ENCODE peak calls at places on chromosomes 1 and 21, in five cellular contexts. One of them, this sample, is unnamed.

GRCh38 chr1:224427346-224427745 is 7.3 kb downstream of the WDR26 start:
- DNase-seq in lower lobe of right lung: no peak
- DNase-seq in stimulated activated CD8-positive, alpha-beta memory T cell treated with anti-CD3 and anti-CD28 coated beads, Interleukin-4, amount 100 ng/mL, for 24 hours: no peak
- DNase-seq in stimulated activated CD4-positive, alpha-beta T cell treated with anti-CD3 and anti-CD28 coated beads, TNF-alpha, amount 100 ng/mL, for 48 hours: no peak
- DNase-seq in neuronal stem cell: no peak
- DNase-seq in this sample: no peak

GRCh38 chr1:151292207-151293030 is 10.3 kb downstream of the ZNF687 start:
- DNase-seq in lower lobe of right lung: no peak
- DNase-seq in stimulated activated CD4-positive, alpha-beta T cell treated with anti-CD3 and anti-CD28 coated beads, TNF-alpha, amount 100 ng/mL, for 48 hours: no peak
- DNase-seq in neuronal stem cell: no peak
- DNase-seq in stimulated activated CD8-positive, alpha-beta memory T cell treated with anti-CD3 and anti-CD28 coated beads, Interleukin-4, amount 100 ng/mL, for 24 hours: no peak
- DNase-seq in this sample: no peak

GRCh38 chr1:229266832-229267500 is 3.9 kb upstream of the RAB4A start:
- DNase-seq in lower lobe of right lung: no peak
- DNase-seq in stimulated activated CD4-positive, alpha-beta T cell treated with anti-CD3 and anti-CD28 coated beads, TNF-alpha, amount 100 ng/mL, for 48 hours: no peak
- DNase-seq in stimulated activated CD8-positive, alpha-beta memory T cell treated with anti-CD3 and anti-CD28 coated beads, Interleukin-4, amount 100 ng/mL, for 24 hours: no peak
- DNase-seq in neuronal stem cell: no peak
- DNase-seq in this sample: no peak

GRCh38 chr1:37701051-37701450 is 8.7 kb downstream of the CDCA8 start:
- DNase-seq in stimulated activated CD8-positive, alpha-beta memory T cell treated with anti-CD3 and anti-CD28 coated beads, Interleukin-4, amount 100 ng/mL, for 24 hours: no peak
- DNase-seq in lower lobe of right lung: no peak
- DNase-seq in neuronal stem cell: no peak
- DNase-seq in stimulated activated CD4-positive, alpha-beta T cell treated with anti-CD3 and anti-CD28 coated beads, TNF-alpha, amount 100 ng/mL, for 48 hours: no peak
- DNase-seq in this sample: no peak

GRCh38 chr1:171637928-171638576 is 14.4 kb downstream of the MYOC start:
- DNase-seq in stimulated activated CD8-positive, alpha-beta memory T cell treated with anti-CD3 and anti-CD28 coated beads, Interleukin-4, amount 100 ng/mL, for 24 hours: no peak
- DNase-seq in stimulated activated CD4-positive, alpha-beta T cell treated with anti-CD3 and anti-CD28 coated beads, TNF-alpha, amount 100 ng/mL, for 48 hours: no peak
- DNase-seq in lower lobe of right lung: no peak
- DNase-seq in neuronal stem cell: no peak
- DNase-seq in this sample: no peak

GRCh38 chr1:185861630-185862029 is 127.4 kb downstream of the HMCN1 start:
- DNase-seq in neuronal stem cell: no peak
- DNase-seq in lower lobe of right lung: no peak
- DNase-seq in stimulated activated CD8-positive, alpha-beta memory T cell treated with anti-CD3 and anti-CD28 coated beads, Interleukin-4, amount 100 ng/mL, for 24 hours: no peak
- DNase-seq in stimulated activated CD4-positive, alpha-beta T cell treated with anti-CD3 and anti-CD28 coated beads, TNF-alpha, amount 100 ng/mL, for 48 hours: no peak
- DNase-seq in this sample: no peak

GRCh38 chr1:9466780-9467755 is 72.2 kb upstream of the SLC25A33 start:
- DNase-seq in stimulated activated CD4-positive, alpha-beta T cell treated with anti-CD3 and anti-CD28 coated beads, TNF-alpha, amount 100 ng/mL, for 48 hours: no peak
- DNase-seq in stimulated activated CD8-positive, alpha-beta memory T cell treated with anti-CD3 and anti-CD28 coated beads, Interleukin-4, amount 100 ng/mL, for 24 hours: no peak
- DNase-seq in lower lobe of right lung: no peak
- DNase-seq in neuronal stem cell: no peak
- DNase-seq in this sample: no peak

GRCh38 chr1:40684669-40685068 is 6.8 kb upstream of the NFYC start:
- DNase-seq in stimulated activated CD4-positive, alpha-beta T cell treated with anti-CD3 and anti-CD28 coated beads, TNF-alpha, amount 100 ng/mL, for 48 hours: no peak
- DNase-seq in stimulated activated CD8-positive, alpha-beta memory T cell treated with anti-CD3 and anti-CD28 coated beads, Interleukin-4, amount 100 ng/mL, for 24 hours: no peak
- DNase-seq in neuronal stem cell: no peak
- DNase-seq in lower lobe of right lung: no peak
- DNase-seq in this sample: no peak

GRCh38 chr21:45335151-45335760 is 47.6 kb upstream of the POFUT2 start:
- DNase-seq in lower lobe of right lung: peak
- DNase-seq in neuronal stem cell: no peak
- DNase-seq in stimulated activated CD4-positive, alpha-beta T cell treated with anti-CD3 and anti-CD28 coated beads, TNF-alpha, amount 100 ng/mL, for 48 hours: no peak
- DNase-seq in stimulated activated CD8-positive, alpha-beta memory T cell treated with anti-CD3 and anti-CD28 coated beads, Interleukin-4, amount 100 ng/mL, for 24 hours: no peak
- DNase-seq in this sample: no peak

GRCh38 chr1:157201767-157202166 is 63.6 kb upstream of the ETV3 start:
- DNase-seq in stimulated activated CD4-positive, alpha-beta T cell treated with anti-CD3 and anti-CD28 coated beads, TNF-alpha, amount 100 ng/mL, for 48 hours: no peak
- DNase-seq in neuronal stem cell: no peak
- DNase-seq in stimulated activated CD8-positive, alpha-beta memory T cell treated with anti-CD3 and anti-CD28 coated beads, Interleukin-4, amount 100 ng/mL, for 24 hours: no peak
- DNase-seq in lower lobe of right lung: no peak
- DNase-seq in this sample: no peak

GRCh38 chr1:96968582-96969378 is 247.2 kb downstream of the PTBP2 start:
- DNase-seq in stimulated activated CD4-positive, alpha-beta T cell treated with anti-CD3 and anti-CD28 coated beads, TNF-alpha, amount 100 ng/mL, for 48 hours: no peak
- DNase-seq in lower lobe of right lung: no peak
- DNase-seq in stimulated activated CD8-positive, alpha-beta memory T cell treated with anti-CD3 and anti-CD28 coated beads, Interleukin-4, amount 100 ng/mL, for 24 hours: no peak
- DNase-seq in neuronal stem cell: no peak
- DNase-seq in this sample: no peak

GRCh38 chr1:43067856-43068751 is 104.0 kb downstream of the EBNA1BP2 start:
- DNase-seq in stimulated activated CD4-positive, alpha-beta T cell treated with anti-CD3 and anti-CD28 coated beads, TNF-alpha, amount 100 ng/mL, for 48 hours: no peak
- DNase-seq in neuronal stem cell: no peak
- DNase-seq in lower lobe of right lung: no peak
- DNase-seq in stimulated activated CD8-positive, alpha-beta memory T cell treated with anti-CD3 and anti-CD28 coated beads, Interleukin-4, amount 100 ng/mL, for 24 hours: no peak
- DNase-seq in this sample: peak

GRCh38 chr1:54861070-54861761 is 25.8 kb downstream of the DHCR24 start:
- DNase-seq in neuronal stem cell: no peak
- DNase-seq in lower lobe of right lung: no peak
- DNase-seq in stimulated activated CD4-positive, alpha-beta T cell treated with anti-CD3 and anti-CD28 coated beads, TNF-alpha, amount 100 ng/mL, for 48 hours: no peak
- DNase-seq in stimulated activated CD8-positive, alpha-beta memory T cell treated with anti-CD3 and anti-CD28 coated beads, Interleukin-4, amount 100 ng/mL, for 24 hours: no peak
- DNase-seq in this sample: no peak

GRCh38 chr1:145782166-145783099 is 41.5 kb downstream of the RNF115 start:
- DNase-seq in stimulated activated CD8-positive, alpha-beta memory T cell treated with anti-CD3 and anti-CD28 coated beads, Interleukin-4, amount 100 ng/mL, for 24 hours: no peak
- DNase-seq in neuronal stem cell: no peak
- DNase-seq in stimulated activated CD4-positive, alpha-beta T cell treated with anti-CD3 and anti-CD28 coated beads, TNF-alpha, amount 100 ng/mL, for 48 hours: no peak
- DNase-seq in lower lobe of right lung: no peak
- DNase-seq in this sample: no peak

GRCh38 chr1:119080586-119080985 is 59.9 kb downstream of the WARS2 start:
- DNase-seq in stimulated activated CD8-positive, alpha-beta memory T cell treated with anti-CD3 and anti-CD28 coated beads, Interleukin-4, amount 100 ng/mL, for 24 hours: no peak
- DNase-seq in lower lobe of right lung: no peak
- DNase-seq in neuronal stem cell: no peak
- DNase-seq in stimulated activated CD4-positive, alpha-beta T cell treated with anti-CD3 and anti-CD28 coated beads, TNF-alpha, amount 100 ng/mL, for 48 hours: no peak
- DNase-seq in this sample: no peak

GRCh38 chr1:85220756-85221166 is 19.9 kb upstream of the SYDE2 start:
- DNase-seq in neuronal stem cell: no peak
- DNase-seq in stimulated activated CD4-positive, alpha-beta T cell treated with anti-CD3 and anti-CD28 coated beads, TNF-alpha, amount 100 ng/mL, for 48 hours: no peak
- DNase-seq in stimulated activated CD8-positive, alpha-beta memory T cell treated with anti-CD3 and anti-CD28 coated beads, Interleukin-4, amount 100 ng/mL, for 24 hours: no peak
- DNase-seq in lower lobe of right lung: no peak
- DNase-seq in this sample: no peak